ENCODE peak calls at places on chromosome 18, in five cellular contexts. I is stomach, X is heart right ventricle, M is heart left ventricle, F is cardiac muscle cell. V is an unnamed sample.

GRCh38 chr18:6731197-6731596 is 1.7 kb downstream of the ARHGAP28 start:
- DNase-seq in I (no peak), X (no peak), M (no peak), F (no peak), V (no peak)

GRCh38 chr18:68083131-68083530 is 566.6 kb upstream of the DSEL start:
- DNase-seq in I (no peak), X (no peak), M (no peak), F (no peak), V (no peak)

GRCh38 chr18:44637210-44638051 is 43.3 kb upstream of the SETBP1 start:
- DNase-seq in I (no peak), X (no peak), M (no peak), F (no peak), V (no peak)

GRCh38 chr18:13159579-13159978 is 59.0 kb upstream of the LDLRAD4 start:
- DNase-seq in I (no peak), X (peak), M (no peak), F (peak), V (peak)

GRCh38 chr18:23540867-23541266 is 37.6 kb downstream of the RMC1 start:
- DNase-seq in I (no peak), X (no peak), M (no peak), F (no peak), V (no peak)

GRCh38 chr18:36199691-36200295 is 12.5 kb downstream of the MOCOS start:
- DNase-seq in I (no peak), X (no peak), M (no peak), F (no peak), V (no peak)

GRCh38 chr18:44893045-44893706 is 212.5 kb downstream of the SETBP1 start:
- DNase-seq in I (no peak), X (no peak), M (no peak), F (no peak), V (no peak)

GRCh38 chr18:68734311-68734710 is 19.4 kb upstream of the TMX3 start:
- DNase-seq in I (no peak), X (no peak), M (no peak), F (no peak), V (no peak)

GRCh38 chr18:48545690-48546365 is 7.0 kb downstream of the CTIF start:
- DNase-seq in I (peak), X (peak), M (peak), F (peak), V (peak)

GRCh38 chr18:55588001-55588875 is at the start of gene TCF4:
- DNase-seq in I (peak), X (peak), M (peak), F (peak), V (peak)

GRCh38 chr18:42477261-42477660 is 522.2 kb downstream of the PIK3C3 start:
- DNase-seq in I (no peak), X (no peak), M (no peak), F (no peak), V (no peak)

GRCh38 chr18:48997985-48998831 is 47.4 kb upstream of the SMAD7 start:
- DNase-seq in I (no peak), X (peak), M (peak), F (peak), V (no peak)

GRCh38 chr18:7601936-7602335 is 34.8 kb downstream of the PTPRM start:
- DNase-seq in I (no peak), X (no peak), M (no peak), F (no peak), V (no peak)

GRCh38 chr18:32093106-32093511 is 1.4 kb downstream of the RNF138 start:
- DNase-seq in I (peak), X (peak), M (peak), F (peak), V (no peak)

GRCh38 chr18:43620936-43621335 is 343.6 kb upstream of the SYT4 start:
- DNase-seq in I (no peak), X (no peak), M (no peak), F (peak), V (no peak)

GRCh38 chr18:68865503-68865902 is 67.6 kb downstream of the CCDC102B start:
- DNase-seq in I (no peak), X (no peak), M (no peak), F (no peak), V (no peak)

GRCh38 chr18:23356915-23357421 is 96.1 kb upstream of the RIOK3 start:
- DNase-seq in I (no peak), X (no peak), M (no peak), F (no peak), V (no peak)

GRCh38 chr18:8778386-8778785 is 73.0 kb downstream of the MTCL1 start:
- DNase-seq in I (no peak), X (no peak), M (no peak), F (no peak), V (no peak)

GRCh38 chr18:55587341-55588000 is 521 bp downstream of the TCF4 start:
- DNase-seq in I (no peak), X (peak), M (peak), F (peak), V (peak)

GRCh38 chr18:74255022-74255658 is 36.6 kb downstream of the CYB5A start:
- DNase-seq in I (peak), X (no peak), M (no peak), F (no peak), V (peak)

GRCh38 chr18:24052053-24052452 is 37.5 kb downstream of the TTC39C start:
- DNase-seq in I (no peak), X (no peak), M (no peak), F (no peak), V (no peak)

GRCh38 chr18:39414009-39414700 is 1848.6 kb upstream of the CELF4 start:
- DNase-seq in I (no peak), X (no peak), M (no peak), F (no peak), V (no peak)

GRCh38 chr18:79717555-79718074 is 38.0 kb downstream of the CTDP1 start:
- DNase-seq in I (no peak), X (no peak), M (no peak), F (no peak), V (no peak)

GRCh38 chr18:35826477-35826876 is 146.0 kb upstream of the RMP24 start:
- DNase-seq in I (no peak), X (no peak), M (no peak), F (no peak), V (no peak)

GRCh38 chr18:36078751-36079529 is 11.6 kb upstream of the RPRD1A start:
- DNase-seq in I (no peak), X (no peak), M (no peak), F (no peak), V (no peak)

GRCh38 chr18:31791817-31792579 is 31.3 kb upstream of the SLC25A52 start:
- DNase-seq in I (no peak), X (no peak), M (no peak), F (no peak), V (no peak)

GRCh38 chr18:59659486-59660187 is 37.6 kb downstream of the CCBE1 start:
- DNase-seq in I (no peak), X (no peak), M (no peak), F (no peak), V (no peak)
- TF ChIP-seq CTCF in I (no peak), X (no peak), M (no peak), F (no peak), V (no peak)

DNA sequence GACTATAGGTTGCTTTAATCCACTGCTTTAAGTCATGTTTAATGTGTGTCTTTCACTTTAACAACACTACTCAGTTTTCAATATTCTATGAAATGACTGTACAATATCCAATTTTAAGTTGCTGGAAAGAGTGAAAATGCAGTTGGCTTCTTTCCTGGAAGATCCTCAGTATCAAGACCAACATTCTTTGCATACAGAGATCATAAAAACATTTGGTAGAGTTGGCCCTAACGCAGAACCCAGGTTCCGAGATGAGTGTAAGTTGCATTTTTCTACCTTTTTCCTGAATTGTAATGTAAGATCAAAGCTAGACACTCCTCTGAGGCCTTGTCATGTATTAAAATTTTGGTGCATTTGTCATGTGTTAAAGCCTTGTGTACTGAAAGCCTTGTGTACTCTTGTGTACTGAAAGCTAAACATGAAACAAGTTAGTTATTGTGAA is 42.9 kb upstream of the TNFRSF11A start:
- DNase-seq in I (no peak), X (no peak), M (no peak), F (no peak), V (no peak)
- H3K4me3 ChIP-seq in I (no peak), X (no peak), M (no peak), F (no peak), V (no peak)

DNA sequence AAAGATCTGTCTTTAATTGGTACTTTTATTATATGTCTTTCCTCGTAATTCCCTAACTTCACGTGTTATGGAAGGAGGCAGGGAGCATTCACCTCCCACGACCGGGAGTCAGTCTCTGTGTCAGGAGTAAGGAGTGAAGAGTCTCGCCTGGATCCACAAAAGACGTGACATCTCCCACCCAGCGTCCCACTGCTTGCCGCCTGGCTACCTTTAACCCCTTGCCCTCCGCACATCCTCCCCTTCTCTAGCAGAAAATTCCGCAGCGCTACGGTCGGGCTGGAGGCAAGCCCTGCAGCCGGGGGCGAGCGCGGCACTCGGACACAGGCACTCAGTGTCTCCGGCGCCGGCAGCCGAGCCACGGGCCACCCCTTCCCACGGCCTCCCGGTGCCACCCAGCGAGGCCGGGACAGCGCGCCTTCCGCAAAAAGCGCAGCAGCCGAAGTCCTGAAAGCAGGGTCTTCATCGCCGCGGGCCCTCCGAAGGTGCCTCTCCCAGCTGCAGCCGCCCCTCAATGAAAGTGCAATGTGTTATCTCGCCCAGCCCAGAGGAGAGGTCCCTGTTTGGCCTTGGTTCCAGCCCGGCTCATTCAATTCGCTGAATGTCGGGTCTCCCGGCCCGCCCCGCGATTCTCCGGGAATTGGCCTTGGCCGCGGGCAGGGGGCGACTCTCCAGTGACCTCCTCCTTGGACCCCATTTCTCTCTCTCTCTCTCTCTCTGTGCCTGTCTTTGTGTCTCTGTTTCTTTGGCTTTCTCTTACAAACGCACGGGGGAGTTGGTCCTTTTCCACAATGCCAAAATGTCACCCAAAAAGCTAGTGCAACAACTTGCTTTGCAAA is 1.2 kb downstream of the DLGAP1 start:
- DNase-seq in I (no peak), X (no peak), M (no peak), F (peak), V (no peak)
- TF ChIP-seq CTCF in I (no peak), X (no peak), M (no peak), F (no peak), V (no peak)

GRCh38 chr18:14746897-14747296 is 1.1 kb upstream of the ANKRD30B start:
- DNase-seq in I (no peak), X (no peak), M (no peak), F (no peak), V (no peak)

GRCh38 chr18:14747513-14748474 is at the start of gene ANKRD30B:
- DNase-seq in I (no peak), X (no peak), M (no peak), F (no peak), V (no peak)

DNA sequence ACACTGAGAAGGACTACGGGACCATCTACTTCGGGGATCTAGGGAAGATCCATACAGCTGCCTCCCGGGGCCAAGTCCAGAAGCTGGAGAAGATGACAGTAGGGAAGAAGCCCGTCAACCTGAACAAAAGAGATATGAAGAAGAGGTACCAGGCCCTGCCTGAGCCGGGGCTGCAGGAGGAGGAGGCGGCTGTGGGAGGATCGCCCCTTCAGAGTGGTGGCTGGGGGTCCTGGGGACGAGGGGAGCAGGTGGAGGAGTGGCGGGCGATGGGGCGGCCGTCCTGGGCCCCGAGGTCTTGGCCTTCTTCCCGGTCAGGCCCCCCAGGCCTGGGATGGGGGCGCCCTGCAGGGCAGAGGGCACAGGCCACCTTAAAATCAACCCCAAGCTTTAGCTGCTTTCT is 524 bp downstream of the ANKRD30B start:
- DNase-seq in I (no peak), X (no peak), M (no peak), F (no peak), V (no peak)
- H3K4me3 ChIP-seq in I (peak), X (no peak), M (no peak), F (no peak), V (no peak)

DNA sequence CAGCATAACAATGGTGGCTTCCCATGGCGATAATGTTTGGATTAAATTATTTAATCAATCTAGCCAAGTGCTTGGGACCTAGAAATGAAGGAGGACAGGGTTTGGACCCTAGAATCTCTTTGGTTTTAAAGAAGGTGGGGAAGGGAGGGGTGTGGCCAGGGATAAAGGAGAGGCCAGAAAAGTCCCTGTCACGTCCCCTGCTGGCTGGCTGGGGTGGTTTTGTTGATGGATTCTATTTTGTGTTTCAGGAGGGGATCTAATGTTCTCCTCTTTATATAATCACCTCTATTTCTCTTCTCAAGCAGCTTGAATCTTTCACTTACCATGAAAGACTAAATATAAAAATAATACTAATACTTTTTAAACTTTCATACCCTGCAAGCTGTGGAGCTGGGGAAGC is 52.6 kb upstream of the GALR1 start:
- DNase-seq in I (no peak), X (no peak), M (no peak), F (no peak), V (no peak)
- TF ChIP-seq CTCF in I (no peak), X (no peak), M (no peak), F (peak), V (no peak)

GRCh38 chr18:72868666-72869661 is 1.2 kb upstream of the NETO1 start:
- DNase-seq in I (no peak), X (no peak), M (no peak), F (peak), V (no peak)

GRCh38 chr18:72866572-72866900 is 1.3 kb downstream of the NETO1 start:
- DNase-seq in I (no peak), X (no peak), M (no peak), F (peak), V (no peak)

GRCh38 chr18:72869786-72870185 is 2.0 kb upstream of the NETO1 start:
- DNase-seq in I (no peak), X (no peak), M (no peak), F (peak), V (no peak)

GRCh38 chr18:72866901-72867701 is 686 bp downstream of the NETO1 start:
- DNase-seq in I (no peak), X (no peak), M (no peak), F (peak), V (no peak)

DNA sequence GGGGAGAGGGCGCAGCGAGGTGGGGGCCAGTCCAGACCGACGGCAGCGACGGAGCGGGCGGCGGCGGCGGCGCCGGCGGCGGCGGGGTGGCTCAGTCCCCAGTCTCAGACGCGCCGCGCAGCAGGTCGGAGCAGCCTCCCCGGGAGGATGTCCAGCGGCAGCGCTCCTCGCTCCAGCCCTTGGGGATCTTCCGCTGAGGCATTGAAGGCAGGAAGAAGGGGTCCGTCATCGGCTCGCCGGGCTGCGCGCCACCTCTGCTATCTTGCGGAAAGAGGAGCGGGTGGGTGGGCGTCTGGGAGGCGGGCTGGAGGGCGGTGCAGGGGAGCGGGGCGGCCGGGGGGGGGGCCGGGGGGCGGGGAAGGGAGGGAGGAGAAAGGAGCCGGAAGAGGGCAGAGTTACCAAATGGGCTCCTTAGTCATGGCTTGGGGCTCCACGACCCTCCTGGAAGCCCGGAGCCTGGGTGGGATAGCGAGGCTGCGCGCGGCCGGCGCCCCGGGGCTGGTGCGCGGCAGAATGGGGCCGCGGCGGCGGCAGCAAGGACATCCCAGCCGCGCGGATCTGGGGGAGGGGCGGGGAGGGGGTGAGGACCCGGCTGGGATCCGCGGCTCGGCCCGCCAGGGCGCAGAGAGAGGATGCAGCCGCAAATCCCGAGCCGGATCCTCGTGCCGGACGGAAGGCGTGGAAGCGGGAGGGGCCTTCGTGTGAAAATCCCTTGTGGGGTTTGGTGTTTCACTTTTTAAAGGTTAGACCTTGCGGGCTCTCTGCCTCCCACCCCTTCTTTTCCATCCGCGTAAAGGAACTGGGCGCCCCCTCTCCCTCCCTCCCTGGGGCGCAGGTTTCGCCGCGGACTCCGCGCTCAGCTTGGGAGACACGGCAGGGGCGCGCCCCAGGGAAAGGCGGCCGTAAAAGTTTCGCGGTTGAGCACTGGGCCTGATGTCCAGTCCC is at the start of gene NETO1:
- DNase-seq in I (no peak), X (no peak), M (no peak), F (peak), V (no peak)
- H3K4me3 ChIP-seq in I (peak), X (peak), M (peak), F (peak), V (no peak)

GRCh38 chr18:46916551-46917107 is 678 bp downstream of the PIAS2 start:
- DNase-seq in I (no peak), X (peak), M (no peak), F (no peak), V (no peak)

GRCh38 chr18:46917808-46918600 is 602 bp downstream of the KATNAL2 start:
- DNase-seq in I (no peak), X (peak), M (peak), F (peak), V (peak)

GRCh38 chr18:46915800-46916550 is 1.3 kb downstream of the PIAS2 start:
- DNase-seq in I (no peak), X (no peak), M (no peak), F (no peak), V (no peak)

GRCh38 chr18:46920067-46920466 is 2.7 kb downstream of the KATNAL2 start:
- DNase-seq in I (peak), X (no peak), M (no peak), F (no peak), V (no peak)

GRCh38 chr18:46917108-46917807 is at the start of the genes KATNAL2 and PIAS2:
- DNase-seq in I (peak), X (peak), M (peak), F (peak), V (peak)
- TF ChIP-seq CTCF in I (no peak), X (no peak), M (peak), F (no peak), V (no peak)

GRCh38 chr18:9820719-9821118 is 65.1 kb upstream of the TXNDC2 start:
- DNase-seq in I (no peak), X (no peak), M (no peak), F (no peak), V (no peak)
- H3K4me3 ChIP-seq in I (no peak), X (no peak), M (no peak), F (no peak), V (no peak)

GRCh38 chr18:692841-693240 is 19.6 kb downstream of the ENOSF1 start:
- DNase-seq in I (no peak), X (no peak), M (no peak), F (no peak), V (no peak)

GRCh38 chr18:703660-704018 is 8.8 kb downstream of the ENOSF1 start:
- DNase-seq in I (peak), X (no peak), M (no peak), F (no peak), V (no peak)

GRCh38 chr18:697012-697411 is 15.4 kb downstream of the ENOSF1 start:
- DNase-seq in I (no peak), X (no peak), M (no peak), F (no peak), V (no peak)

GRCh38 chr18:702957-703659 is 9.3 kb downstream of the ENOSF1 start:
- DNase-seq in I (peak), X (no peak), M (no peak), F (no peak), V (no peak)

GRCh38 chr18:697771-698170 is 14.7 kb downstream of the ENOSF1 start:
- DNase-seq in I (peak), X (no peak), M (no peak), F (no peak), V (no peak)
- TF ChIP-seq CTCF in I (no peak), X (no peak), M (no peak), F (no peak), V (no peak)

GRCh38 chr18:21774722-21775121 is 34.1 kb downstream of the MIB1 start:
- DNase-seq in I (no peak), X (no peak), M (no peak), F (no peak), V (no peak)

GRCh38 chr18:21777814-21778213 is 37.2 kb downstream of the MIB1 start:
- DNase-seq in I (no peak), X (no peak), M (no peak), F (no peak), V (no peak)
- H3K4me3 ChIP-seq in I (no peak), X (no peak), M (no peak), F (no peak), V (no peak)